ENCODE peak calls at places on chromosomes 12 and 14, in four cellular contexts. N is GM12878, G is HFF-Myc, L is H1. I is an unnamed sample.

GRCh38 chr12:27651201-27651600 is 45.0 kb upstream of the REP15 start:
- DNase-seq in N (no peak), G (no peak), L (no peak), I (no peak)

GRCh38 chr14:87944987-87945604 is 47.9 kb downstream of the GALC start:
- DNase-seq in N (no peak), G (no peak), L (no peak), I (peak; percentile 18)

GRCh38 chr14:95437715-95438114 is 78.7 kb downstream of the SYNE3 start:
- DNase-seq in N (no peak), G (no peak), L (no peak), I (no peak)

GRCh38 chr14:63897706-63898105 is 44.9 kb downstream of the SYNE2 start:
- DNase-seq in N (no peak), G (no peak), L (no peak), I (peak; percentile 10)

GRCh38 chr12:3176754-3177153 is 99.6 kb downstream of the TSPAN9 start:
- DNase-seq in N (no peak), G (no peak), L (no peak), I (no peak)

GRCh38 chr14:58733451-58734208 is 95.9 kb downstream of the DACT1 start:
- DNase-seq in N (peak; percentile 25), G (no peak), L (no peak), I (no peak)

GRCh38 chr12:25433024-25433423 is 120.1 kb downstream of the LMNTD1 start:
- DNase-seq in N (no peak), G (no peak), L (no peak), I (no peak)

GRCh38 chr14:61891251-61891650 is 129.0 kb downstream of the SNAPC1 start:
- DNase-seq in N (no peak), G (no peak), L (no peak), I (no peak)

GRCh38 chr14:33941727-33942126 is 9.1 kb downstream of the EGLN3 start:
- DNase-seq in N (no peak), G (no peak), L (no peak), I (no peak)

GRCh38 chr12:42039599-42039998 is 105.1 kb downstream of the GXYLT1 start:
- DNase-seq in N (no peak), G (no peak), L (no peak), I (no peak)

GRCh38 chr12:68375701-68376469 is 43.7 kb upstream of the MDM1 start:
- DNase-seq in N (no peak), G (no peak), L (no peak), I (no peak)

GRCh38 chr12:116977465-116978380 is 67.0 kb downstream of the FBXW8 start:
- DNase-seq in N (peak; percentile 12), G (no peak), L (no peak), I (no peak)

GRCh38 chr12:66359300-66359699 is 57.0 kb downstream of the HELB start:
- DNase-seq in N (no peak), G (no peak), L (no peak), I (no peak)

GRCh38 chr12:82910246-82910893 is 223.7 kb downstream of the TMTC2 start:
- DNase-seq in N (no peak), G (no peak), L (peak; percentile 49), I (no peak)

GRCh38 chr12:40959041-40959440 is 229.1 kb upstream of the PDZRN4 start:
- DNase-seq in N (no peak), G (no peak), L (no peak), I (peak; percentile 33)

GRCh38 chr12:96985515-96986362 is 78.7 kb downstream of the NEDD1 start:
- DNase-seq in N (no peak), G (no peak), L (peak; percentile 82), I (no peak)

GRCh38 chr12:103350116-103350515 is 145.7 kb downstream of the C12orf42 start:
- DNase-seq in N (no peak), G (no peak), L (no peak), I (no peak)

GRCh38 chr14:86540636-86541247 is 1010.8 kb downstream of the FLRT2 start:
- DNase-seq in N (no peak), G (no peak), L (no peak), I (no peak)

GRCh38 chr14:101909371-101910096 is 54.8 kb upstream of the DYNC1H1 start:
- DNase-seq in N (no peak), G (no peak), L (no peak), I (no peak)

GRCh38 chr14:94575730-94576585 is 5.3 kb upstream of the SERPINA5 start:
- DNase-seq in N (no peak), G (no peak), L (no peak), I (no peak)

GRCh38 chr12:6691473-6691872 is 2.3 kb upstream of the ZNF384 start:
- DNase-seq in N (no peak), G (no peak), L (no peak), I (peak; percentile 48)

GRCh38 chr12:104749555-104749954 is 208.5 kb downstream of the SLC41A2 start:
- DNase-seq in N (no peak), G (no peak), L (no peak), I (no peak)

DNA sequence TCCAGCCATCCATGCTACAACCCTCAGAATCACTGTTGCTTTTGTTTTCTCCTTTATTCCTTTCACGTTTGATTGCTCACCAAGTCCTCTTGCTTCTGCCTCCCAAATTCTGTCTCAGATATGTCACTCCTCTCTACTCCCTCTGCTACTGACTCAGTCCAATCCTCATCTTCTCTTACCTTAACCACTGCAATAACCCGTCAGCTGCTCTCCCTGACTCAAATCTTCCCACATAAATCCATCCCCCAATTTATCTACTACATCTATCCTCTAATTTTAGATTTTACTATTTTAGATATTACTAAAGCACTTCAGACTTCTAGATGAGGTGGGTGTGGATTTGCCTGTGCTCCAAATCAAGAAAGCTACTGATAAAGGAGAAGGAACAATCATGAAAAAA is 23.2 kb downstream of the EIF2B2 start:
- DNase-seq in N (no peak), G (no peak), L (no peak), I (no peak)
- H3K4me3 ChIP-seq in N (no peak overlapping the region), G (no peak overlapping the region), L (no peak overlapping the region), I (no peak overlapping the region)

DNA sequence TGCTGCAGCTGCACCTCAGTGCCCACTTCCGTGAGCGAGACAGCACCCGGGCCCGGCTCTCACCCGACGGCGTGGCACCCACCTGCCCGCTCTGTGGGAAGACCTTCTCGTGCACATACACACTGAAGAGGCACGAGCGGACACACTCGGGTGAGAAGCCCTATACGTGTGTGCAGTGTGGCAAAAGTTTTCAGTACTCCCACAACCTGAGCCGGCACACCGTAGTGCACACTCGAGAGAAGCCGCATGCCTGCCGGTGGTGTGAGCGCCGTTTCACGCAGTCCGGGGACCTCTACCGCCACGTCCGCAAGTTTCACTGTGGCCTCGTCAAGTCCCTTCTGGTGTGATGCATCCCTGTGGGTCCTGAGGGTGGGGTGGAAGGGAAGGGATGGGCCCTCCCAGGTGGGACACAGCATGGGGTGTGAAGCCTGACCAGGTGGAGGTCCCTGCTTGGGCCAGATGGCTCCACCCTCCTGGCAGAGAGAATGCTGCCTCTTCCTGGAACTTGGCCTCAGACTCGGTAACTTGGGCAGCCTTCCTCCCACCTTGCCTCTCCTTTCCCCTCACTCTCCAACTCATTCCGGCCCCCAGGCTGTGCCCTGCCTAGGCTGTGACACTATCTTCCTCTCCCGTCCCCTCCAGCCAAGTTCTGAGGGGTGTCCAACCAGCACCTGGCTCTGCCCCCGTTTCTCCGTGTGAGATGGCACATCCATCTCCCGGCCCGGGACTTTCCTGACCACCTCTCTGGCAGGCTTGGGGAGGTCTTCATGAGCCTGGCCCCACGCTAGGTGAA is 1.4 kb downstream of the ZBTB42 start:
- DNase-seq in N (no peak), G (no peak), L (no peak), I (no peak)
- H3K4me3 ChIP-seq in N (no peak overlapping the region), G (no peak overlapping the region), L (no peak overlapping the region), I (no peak overlapping the region)

GRCh38 chr12:4269279-4269991 is 4.1 kb upstream of the CCND2 start:
- DNase-seq in N (no peak), G (no peak), L (peak; percentile 93), I (no peak)

GRCh38 chr12:4265280-4265679 is 8.3 kb upstream of the CCND2 start:
- DNase-seq in N (no peak), G (no peak), L (no peak), I (no peak)

GRCh38 chr12:4268549-4269181 is 4.9 kb upstream of the CCND2 start:
- DNase-seq in N (no peak), G (no peak), L (no peak), I (no peak)

GRCh38 chr12:4267904-4268548 is 5.5 kb upstream of the CCND2 start:
- DNase-seq in N (no peak), G (no peak), L (no peak), I (no peak)

GRCh38 chr12:4266990-4267389 is 6.6 kb upstream of the CCND2 start:
- DNase-seq in N (no peak), G (no peak), L (no peak), I (no peak)
- H3K4me3 ChIP-seq in N (no peak overlapping the region), G (no peak overlapping the region), L (no peak overlapping the region), I (no peak overlapping the region)

DNA sequence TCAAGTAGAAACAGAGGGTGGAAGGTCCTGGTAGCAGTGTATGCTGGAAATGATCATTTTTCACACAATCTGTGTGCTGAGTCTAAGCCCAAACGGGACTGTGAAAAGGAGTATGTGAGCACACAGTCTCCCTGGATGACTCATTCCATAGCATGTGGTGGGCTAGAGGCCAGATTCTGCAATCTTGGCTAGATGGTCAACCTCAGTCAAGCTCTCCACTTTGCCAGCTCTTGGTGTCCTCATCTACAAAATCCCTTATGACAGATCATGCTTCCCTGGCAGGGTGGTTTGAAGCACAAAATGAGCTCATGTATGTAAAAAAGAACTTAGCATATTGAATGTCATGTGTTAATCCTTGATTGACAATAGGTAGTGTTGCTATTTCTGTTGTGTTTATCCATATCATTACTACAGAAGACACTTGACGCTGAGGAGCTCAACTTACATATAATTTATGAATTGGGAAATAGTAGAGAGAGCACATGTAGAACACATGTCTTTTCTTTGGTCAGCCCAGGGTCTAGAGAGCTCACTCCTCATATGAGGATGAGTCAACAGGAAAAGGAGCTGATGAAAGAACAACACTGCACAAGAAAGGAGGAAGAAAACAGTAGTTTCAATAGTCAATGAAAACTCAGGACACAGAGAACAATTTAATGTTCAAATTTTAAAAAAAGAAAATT is 517.5 kb downstream of the BCL11B start:
- DNase-seq in N (no peak), G (no peak), L (peak; percentile 6), I (no peak)
- H3K4me3 ChIP-seq in N (no peak overlapping the region), G (no peak overlapping the region), L (no peak overlapping the region), I (no peak overlapping the region)